ENCODE peak calls at places on chromosome 17, in ten cellular contexts. K is cardiac fibroblast, U is Peyer's patch, Z is right lobe of liver, X is prostate gland, Y is fibroblast of lung, Q is dorsolateral prefrontal cortex, G is choroid plexus epithelial cell, J is heart right ventricle, F is skeletal muscle cell. P is an unnamed sample.

GRCh38 chr17:36590082-36590481 is 1.6 kb upstream of the DHRS11 start:
- DNase-seq in K (no peak), U (no peak), Z (no peak), X (no peak), Y (peak), Q (no peak), G (peak), J (no peak), F (no peak), P (no peak)

GRCh38 chr17:51103050-51103449 is 17.6 kb downstream of the SPAG9 start:
- DNase-seq in K (no peak), U (no peak), Z (no peak), X (no peak), Y (no peak), Q (no peak), G (no peak), J (no peak), F (no peak), P (no peak)

GRCh38 chr17:31869031-31869430 is 10.0 kb upstream of the COPRS start:
- DNase-seq in K (no peak), U (no peak), Z (no peak), X (no peak), Y (peak), Q (no peak), G (peak), J (no peak), F (no peak), P (no peak)

GRCh38 chr17:49016775-49017463 is 19.7 kb downstream of the IGF2BP1 start:
- DNase-seq in K (peak), U (no peak), Z (no peak), X (peak), Y (peak), Q (no peak), G (no peak), J (no peak), F (no peak), P (peak)

GRCh38 chr17:59631221-59631720 is 11.6 kb downstream of the CLTC start:
- DNase-seq in K (no peak), U (no peak), Z (no peak), X (no peak), Y (no peak), Q (no peak), G (no peak), J (no peak), F (no peak), P (no peak)

GRCh38 chr17:38751144-38751802 is 1.3 kb upstream of the PSMB3 start:
- DNase-seq in K (no peak), U (no peak), Z (no peak), X (no peak), Y (no peak), Q (no peak), G (no peak), J (no peak), F (no peak), P (no peak)

GRCh38 chr17:72466199-72466598 is 345.4 kb downstream of the SOX9 start:
- DNase-seq in K (peak), U (peak), Z (no peak), X (no peak), Y (peak), Q (no peak), G (peak), J (no peak), F (peak), P (peak)

GRCh38 chr17:27339836-27340550 is 46.1 kb downstream of the WSB1 start:
- DNase-seq in K (peak), U (no peak), Z (no peak), X (no peak), Y (no peak), Q (no peak), G (no peak), J (no peak), F (no peak), P (no peak)

GRCh38 chr17:72446525-72447250 is 325.9 kb downstream of the SOX9 start:
- DNase-seq in K (no peak), U (peak), Z (no peak), X (no peak), Y (no peak), Q (no peak), G (peak), J (no peak), F (no peak), P (no peak)

GRCh38 chr17:16415031-16415924 is at the start of gene TRPV2:
- DNase-seq in K (no peak), U (peak), Z (no peak), X (no peak), Y (no peak), Q (no peak), G (no peak), J (peak), F (no peak), P (no peak)

GRCh38 chr17:81652901-81653771 is 3.2 kb downstream of the PDE6G start:
- DNase-seq in K (no peak), U (no peak), Z (no peak), X (no peak), Y (no peak), Q (no peak), G (no peak), J (no peak), F (no peak), P (no peak)

DNA sequence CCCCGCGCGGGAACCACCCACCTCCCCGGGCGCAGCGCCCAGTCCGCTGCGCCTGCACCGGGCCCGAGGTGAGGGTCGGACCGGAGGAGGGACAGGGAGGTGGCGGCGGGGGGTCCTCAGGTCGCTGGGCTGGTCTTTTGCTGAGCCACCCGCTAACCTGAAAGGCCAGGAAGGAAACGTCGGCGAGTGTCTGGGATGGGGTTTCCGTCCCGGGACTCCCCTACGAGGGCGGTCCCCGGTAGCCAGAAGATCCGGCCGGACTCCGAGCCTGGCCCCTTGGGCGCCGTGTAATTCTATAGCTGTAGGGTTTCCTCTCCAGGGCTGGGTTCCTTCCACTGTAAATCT is 5.0 kb downstream of the TBX2 start:
- DNase-seq in K (peak), U (no peak), Z (peak), X (no peak), Y (no peak), Q (no peak), G (no peak), J (no peak), F (no peak), P (no peak)
- H3K4me3 ChIP-seq in K (no peak), U (peak), Z (no peak), X (peak), Y (peak), Q (peak), G (no peak), J (peak), F (peak), P (no peak)

DNA sequence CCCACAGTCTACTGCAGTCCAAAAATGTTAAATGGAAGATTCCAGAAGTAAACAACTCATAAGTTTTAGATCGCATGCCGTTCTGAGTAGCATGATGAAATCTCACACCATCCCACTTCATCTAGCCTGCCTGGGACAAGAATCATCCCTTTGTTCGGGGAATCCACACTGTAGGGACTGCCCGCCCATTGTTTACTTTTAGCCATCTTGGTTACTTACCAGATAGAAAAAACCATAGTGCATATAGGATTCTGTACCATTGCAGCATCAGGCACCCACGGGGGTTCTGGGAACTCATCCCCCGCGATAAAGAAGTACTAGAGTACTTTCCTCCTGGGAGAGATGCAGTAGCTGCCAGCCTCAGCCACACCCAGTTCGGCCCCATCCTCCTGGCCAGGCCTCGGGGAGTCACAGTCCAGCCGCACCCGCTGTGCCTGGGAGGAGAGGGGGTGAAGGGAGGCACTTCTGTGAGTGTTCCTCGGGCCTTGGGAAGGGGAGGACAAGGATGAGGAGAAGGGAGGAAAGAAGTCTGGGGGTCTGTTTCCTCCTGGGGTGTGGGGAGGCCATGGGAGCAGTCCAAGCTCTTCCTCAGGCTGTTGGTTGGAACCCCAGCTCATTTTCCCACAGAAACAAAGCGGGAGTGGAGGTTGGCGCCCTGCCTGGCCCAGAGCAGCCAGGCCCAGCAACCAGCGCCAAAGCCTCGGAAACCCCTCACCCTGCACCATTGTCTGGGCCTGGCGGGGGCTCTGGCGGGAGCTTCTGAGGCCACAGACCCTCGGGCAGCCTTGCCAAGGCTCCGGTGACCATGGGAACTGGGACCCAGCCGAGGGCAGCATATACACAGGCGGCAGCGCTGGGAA is 8.9 kb downstream of the TRIM47 start:
- DNase-seq in K (peak), U (peak), Z (no peak), X (no peak), Y (peak), Q (peak), G (no peak), J (peak), F (no peak), P (no peak)
- H3K4me3 ChIP-seq in K (no peak), U (no peak), Z (no peak), X (no peak), Y (peak), Q (peak), G (no peak), J (no peak), F (no peak), P (no peak)

DNA sequence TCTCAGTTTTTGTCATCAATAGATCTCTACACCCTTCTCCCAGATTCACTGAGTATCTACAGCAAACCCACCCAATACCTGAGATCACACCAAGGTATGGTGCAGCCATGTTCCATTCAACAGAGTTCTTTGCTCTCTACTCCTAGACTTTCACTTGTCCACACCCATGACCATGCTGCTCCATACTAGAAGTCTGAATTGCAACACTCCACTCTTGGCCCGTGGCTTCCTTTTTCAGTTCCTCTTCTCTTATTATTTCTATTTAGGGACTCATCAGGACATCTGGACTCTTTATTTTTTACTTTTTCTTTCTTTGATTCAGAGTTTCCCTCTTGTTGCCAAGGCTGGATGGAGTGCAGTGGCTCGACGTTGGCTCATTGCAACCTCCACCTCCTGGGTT is 37.1 kb downstream of the YWHAE start:
- DNase-seq in K (peak), U (peak), Z (no peak), X (no peak), Y (no peak), Q (no peak), G (peak), J (no peak), F (no peak), P (no peak)
- H3K4me3 ChIP-seq in K (no peak), U (no peak), Z (no peak), X (no peak), Y (no peak), Q (no peak), G (no peak), J (no peak), F (no peak), P (no peak)

GRCh38 chr17:80187090-80187489 is 17.3 kb downstream of the CARD14 start:
- DNase-seq in K (peak), U (no peak), Z (no peak), X (peak), Y (peak), Q (no peak), G (peak), J (no peak), F (peak), P (no peak)
- H3K4me3 ChIP-seq in K (no peak), U (no peak), Z (no peak), X (no peak), Y (peak), Q (no peak), G (no peak), J (peak), F (no peak), P (no peak)

DNA sequence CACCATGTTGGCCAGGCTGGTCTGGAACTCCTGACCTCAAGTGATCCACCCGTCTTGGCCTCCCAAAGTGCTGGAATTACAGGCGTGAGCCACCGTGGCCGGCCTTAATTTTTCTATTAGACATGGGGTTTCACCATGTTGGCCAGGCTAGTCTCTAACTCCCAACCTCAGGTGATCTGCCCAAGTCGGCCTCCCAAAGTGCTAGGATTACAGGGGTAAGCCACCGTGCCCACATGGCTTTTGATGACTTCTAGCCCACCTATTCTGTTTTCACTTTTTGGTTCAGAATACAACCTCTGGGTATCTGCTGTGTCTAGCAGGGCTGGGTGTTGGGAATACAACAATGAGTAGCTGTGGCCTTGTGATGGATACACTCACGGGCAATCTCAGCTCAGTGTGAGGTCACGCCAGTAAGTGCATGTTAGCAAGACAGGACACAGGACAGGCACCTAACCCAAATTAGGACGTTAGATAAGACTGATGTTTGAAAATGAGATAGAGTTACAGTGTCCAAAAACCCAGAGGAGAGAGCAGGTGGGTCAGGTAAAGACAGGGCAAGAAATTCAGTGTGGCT is 14.1 kb upstream of the YWHAE start:
- DNase-seq in K (no peak), U (no peak), Z (no peak), X (no peak), Y (no peak), Q (no peak), G (no peak), J (no peak), F (no peak), P (no peak)
- H3K4me3 ChIP-seq in K (no peak), U (no peak), Z (no peak), X (no peak), Y (no peak), Q (no peak), G (no peak), J (no peak), F (no peak), P (no peak)

GRCh38 chr17:78126895-78127239 is 1.7 kb downstream of the TMC6 start:
- DNase-seq in K (no peak), U (no peak), Z (no peak), X (no peak), Y (no peak), Q (no peak), G (no peak), J (no peak), F (no peak), P (no peak)
- H3K4me3 ChIP-seq in K (no peak), U (peak), Z (no peak), X (no peak), Y (no peak), Q (peak), G (no peak), J (peak), F (no peak), P (no peak)

GRCh38 chr17:8212312-8213180 is 2.2 kb upstream of the AURKB start:
- DNase-seq in K (peak), U (no peak), Z (no peak), X (no peak), Y (no peak), Q (no peak), G (peak), J (no peak), F (no peak), P (no peak)
- H3K4me3 ChIP-seq in K (no peak), U (no peak), Z (no peak), X (no peak), Y (no peak), Q (no peak), G (no peak), J (no peak), F (no peak), P (no peak)

GRCh38 chr17:181213-182163 is at the start of gene DOC2B:
- DNase-seq in K (peak), U (no peak), Z (peak), X (peak), Y (peak), Q (no peak), G (peak), J (peak), F (no peak), P (no peak)
- H3K4me3 ChIP-seq in K (no peak), U (peak), Z (peak), X (peak), Y (no peak), Q (peak), G (no peak), J (peak), F (no peak), P (no peak)

DNA sequence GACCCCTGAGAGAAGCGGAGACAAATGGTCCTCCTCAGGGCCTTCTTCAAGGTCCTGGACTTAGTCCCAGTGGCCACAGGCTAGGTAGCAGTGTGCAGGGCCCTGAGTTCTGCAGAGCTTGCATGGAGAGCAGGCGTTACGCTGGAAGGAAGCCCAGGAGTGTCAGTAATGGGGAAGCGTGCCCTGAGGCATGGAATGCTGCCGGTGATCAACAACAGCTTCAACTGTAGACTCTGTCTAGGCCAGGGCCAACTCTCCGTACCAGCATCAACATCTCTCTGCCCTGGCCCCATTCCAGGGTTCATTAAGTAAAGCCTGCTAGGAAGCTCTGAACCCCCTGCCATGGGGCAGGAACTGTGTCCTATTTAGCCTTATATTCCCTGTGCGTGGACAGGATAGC is 568 bp upstream of the TNK1 start:
- DNase-seq in K (no peak), U (peak), Z (peak), X (peak), Y (peak), Q (no peak), G (no peak), J (peak), F (no peak), P (no peak)
- H3K4me3 ChIP-seq in K (no peak), U (peak), Z (peak), X (peak), Y (no peak), Q (peak), G (no peak), J (peak), F (no peak), P (peak)

P was measured in RWPE2.